ENCODE peak calls at places on chromosomes 6 and 20, in ten cellular contexts. One of them, this sample, is unnamed.

GRCh38 chr6:53048431-53049195 is 16.6 kb upstream of the FBXO9 start:
- DNase-seq in DMS79 treated with DMSO at 0.1 percent for 48 hours: no peak
- DNase-seq in iris pigment epithelial cell: peak
- DNase-seq in activated CD8-positive, alpha-beta memory T cell treated with anti-CD3 and anti-CD28 coated beads for 4 hours: no peak
- DNase-seq in stimulated activated naive CD8-positive, alpha-beta T cell treated with anti-CD3 and anti-CD28 coated beads, Interleukin-15, Interleukin-2, amounts not matched to agents 100 U/mL and 50 U/mL, for 24 hours: no peak
- DNase-seq in LoVo: no peak
- DNase-seq in breast epithelium: no peak
- DNase-seq in GM23248: peak
- DNase-seq in activated CD4-positive, CD25-positive, alpha-beta regulatory T cell: no peak
- DNase-seq in esophagus squamous epithelium: no peak
- DNase-seq in this sample: no peak

GRCh38 chr6:111768431-111768770 is 104.9 kb downstream of the FYN start:
- DNase-seq in GM23248: no peak
- DNase-seq in activated CD8-positive, alpha-beta memory T cell treated with anti-CD3 and anti-CD28 coated beads for 4 hours: no peak
- DNase-seq in iris pigment epithelial cell: no peak
- DNase-seq in stimulated activated naive CD8-positive, alpha-beta T cell treated with anti-CD3 and anti-CD28 coated beads, Interleukin-15, Interleukin-2, amounts not matched to agents 100 U/mL and 50 U/mL, for 24 hours: no peak
- DNase-seq in LoVo: no peak
- DNase-seq in esophagus squamous epithelium: no peak
- DNase-seq in breast epithelium: no peak
- DNase-seq in activated CD4-positive, CD25-positive, alpha-beta regulatory T cell: no peak
- DNase-seq in DMS79 treated with DMSO at 0.1 percent for 48 hours: no peak
- DNase-seq in this sample: no peak

GRCh38 chr6:163808231-163808630 is 393.7 kb downstream of the QKI start:
- DNase-seq in LoVo: no peak
- DNase-seq in iris pigment epithelial cell: no peak
- DNase-seq in stimulated activated naive CD8-positive, alpha-beta T cell treated with anti-CD3 and anti-CD28 coated beads, Interleukin-15, Interleukin-2, amounts not matched to agents 100 U/mL and 50 U/mL, for 24 hours: no peak
- DNase-seq in GM23248: no peak
- DNase-seq in DMS79 treated with DMSO at 0.1 percent for 48 hours: no peak
- DNase-seq in breast epithelium: no peak
- DNase-seq in activated CD4-positive, CD25-positive, alpha-beta regulatory T cell: no peak
- DNase-seq in esophagus squamous epithelium: no peak
- DNase-seq in activated CD8-positive, alpha-beta memory T cell treated with anti-CD3 and anti-CD28 coated beads for 4 hours: no peak
- DNase-seq in this sample: no peak

GRCh38 chr6:72817208-72817607 is 195.3 kb downstream of the KCNQ5 start:
- DNase-seq in stimulated activated naive CD8-positive, alpha-beta T cell treated with anti-CD3 and anti-CD28 coated beads, Interleukin-15, Interleukin-2, amounts not matched to agents 100 U/mL and 50 U/mL, for 24 hours: no peak
- DNase-seq in LoVo: no peak
- DNase-seq in iris pigment epithelial cell: no peak
- DNase-seq in breast epithelium: no peak
- DNase-seq in activated CD8-positive, alpha-beta memory T cell treated with anti-CD3 and anti-CD28 coated beads for 4 hours: no peak
- DNase-seq in esophagus squamous epithelium: no peak
- DNase-seq in GM23248: no peak
- DNase-seq in activated CD4-positive, CD25-positive, alpha-beta regulatory T cell: no peak
- DNase-seq in DMS79 treated with DMSO at 0.1 percent for 48 hours: no peak
- DNase-seq in this sample: no peak

GRCh38 chr20:20452254-20452676 is 84.4 kb downstream of the INSM1 start:
- DNase-seq in GM23248: peak
- DNase-seq in breast epithelium: no peak
- DNase-seq in activated CD4-positive, CD25-positive, alpha-beta regulatory T cell: peak
- DNase-seq in stimulated activated naive CD8-positive, alpha-beta T cell treated with anti-CD3 and anti-CD28 coated beads, Interleukin-15, Interleukin-2, amounts not matched to agents 100 U/mL and 50 U/mL, for 24 hours: peak
- DNase-seq in LoVo: no peak
- DNase-seq in iris pigment epithelial cell: peak
- DNase-seq in activated CD8-positive, alpha-beta memory T cell treated with anti-CD3 and anti-CD28 coated beads for 4 hours: peak
- DNase-seq in DMS79 treated with DMSO at 0.1 percent for 48 hours: no peak
- DNase-seq in esophagus squamous epithelium: peak
- DNase-seq in this sample: peak

GRCh38 chr6:155341130-155341828 is 27.0 kb upstream of the TFB1M start:
- DNase-seq in stimulated activated naive CD8-positive, alpha-beta T cell treated with anti-CD3 and anti-CD28 coated beads, Interleukin-15, Interleukin-2, amounts not matched to agents 100 U/mL and 50 U/mL, for 24 hours: no peak
- DNase-seq in esophagus squamous epithelium: no peak
- DNase-seq in activated CD8-positive, alpha-beta memory T cell treated with anti-CD3 and anti-CD28 coated beads for 4 hours: no peak
- DNase-seq in activated CD4-positive, CD25-positive, alpha-beta regulatory T cell: no peak
- DNase-seq in LoVo: no peak
- DNase-seq in breast epithelium: no peak
- DNase-seq in GM23248: peak
- DNase-seq in DMS79 treated with DMSO at 0.1 percent for 48 hours: no peak
- DNase-seq in iris pigment epithelial cell: peak
- DNase-seq in this sample: no peak

GRCh38 chr6:16108419-16108818 is 20.5 kb upstream of the MYLIP start:
- DNase-seq in activated CD4-positive, CD25-positive, alpha-beta regulatory T cell: no peak
- DNase-seq in breast epithelium: no peak
- DNase-seq in esophagus squamous epithelium: no peak
- DNase-seq in LoVo: no peak
- DNase-seq in DMS79 treated with DMSO at 0.1 percent for 48 hours: no peak
- DNase-seq in iris pigment epithelial cell: no peak
- DNase-seq in stimulated activated naive CD8-positive, alpha-beta T cell treated with anti-CD3 and anti-CD28 coated beads, Interleukin-15, Interleukin-2, amounts not matched to agents 100 U/mL and 50 U/mL, for 24 hours: no peak
- DNase-seq in GM23248: no peak
- DNase-seq in activated CD8-positive, alpha-beta memory T cell treated with anti-CD3 and anti-CD28 coated beads for 4 hours: no peak
- DNase-seq in this sample: no peak

GRCh38 chr6:136520520-136520919 is 29.7 kb downstream of the MAP7 start:
- DNase-seq in activated CD4-positive, CD25-positive, alpha-beta regulatory T cell: no peak
- DNase-seq in iris pigment epithelial cell: no peak
- DNase-seq in stimulated activated naive CD8-positive, alpha-beta T cell treated with anti-CD3 and anti-CD28 coated beads, Interleukin-15, Interleukin-2, amounts not matched to agents 100 U/mL and 50 U/mL, for 24 hours: no peak
- DNase-seq in breast epithelium: no peak
- DNase-seq in LoVo: no peak
- DNase-seq in activated CD8-positive, alpha-beta memory T cell treated with anti-CD3 and anti-CD28 coated beads for 4 hours: no peak
- DNase-seq in GM23248: no peak
- DNase-seq in DMS79 treated with DMSO at 0.1 percent for 48 hours: no peak
- DNase-seq in esophagus squamous epithelium: no peak
- DNase-seq in this sample: no peak

GRCh38 chr6:90005048-90005827 is 111.0 kb downstream of the GJA10 start:
- DNase-seq in GM23248: no peak
- DNase-seq in iris pigment epithelial cell: no peak
- DNase-seq in esophagus squamous epithelium: no peak
- DNase-seq in DMS79 treated with DMSO at 0.1 percent for 48 hours: no peak
- DNase-seq in breast epithelium: no peak
- DNase-seq in activated CD4-positive, CD25-positive, alpha-beta regulatory T cell: no peak
- DNase-seq in stimulated activated naive CD8-positive, alpha-beta T cell treated with anti-CD3 and anti-CD28 coated beads, Interleukin-15, Interleukin-2, amounts not matched to agents 100 U/mL and 50 U/mL, for 24 hours: no peak
- DNase-seq in activated CD8-positive, alpha-beta memory T cell treated with anti-CD3 and anti-CD28 coated beads for 4 hours: no peak
- DNase-seq in LoVo: no peak
- DNase-seq in this sample: no peak

GRCh38 chr6:81950877-81951276 is 198.4 kb upstream of the TENT5A start:
- DNase-seq in stimulated activated naive CD8-positive, alpha-beta T cell treated with anti-CD3 and anti-CD28 coated beads, Interleukin-15, Interleukin-2, amounts not matched to agents 100 U/mL and 50 U/mL, for 24 hours: no peak
- DNase-seq in GM23248: peak
- DNase-seq in breast epithelium: no peak
- DNase-seq in iris pigment epithelial cell: peak
- DNase-seq in esophagus squamous epithelium: no peak
- DNase-seq in LoVo: no peak
- DNase-seq in DMS79 treated with DMSO at 0.1 percent for 48 hours: no peak
- DNase-seq in activated CD4-positive, CD25-positive, alpha-beta regulatory T cell: no peak
- DNase-seq in activated CD8-positive, alpha-beta memory T cell treated with anti-CD3 and anti-CD28 coated beads for 4 hours: no peak
- DNase-seq in this sample: no peak

GRCh38 chr6:1787894-1788293 is 178.2 kb downstream of the FOXC1 start:
- DNase-seq in LoVo: no peak
- DNase-seq in activated CD4-positive, CD25-positive, alpha-beta regulatory T cell: no peak
- DNase-seq in stimulated activated naive CD8-positive, alpha-beta T cell treated with anti-CD3 and anti-CD28 coated beads, Interleukin-15, Interleukin-2, amounts not matched to agents 100 U/mL and 50 U/mL, for 24 hours: no peak
- DNase-seq in iris pigment epithelial cell: peak
- DNase-seq in breast epithelium: no peak
- DNase-seq in activated CD8-positive, alpha-beta memory T cell treated with anti-CD3 and anti-CD28 coated beads for 4 hours: no peak
- DNase-seq in GM23248: peak
- DNase-seq in esophagus squamous epithelium: no peak
- DNase-seq in DMS79 treated with DMSO at 0.1 percent for 48 hours: no peak
- DNase-seq in this sample: peak

GRCh38 chr20:8709627-8710026 is 359.3 kb upstream of the PLCB4 start:
- DNase-seq in activated CD4-positive, CD25-positive, alpha-beta regulatory T cell: no peak
- DNase-seq in stimulated activated naive CD8-positive, alpha-beta T cell treated with anti-CD3 and anti-CD28 coated beads, Interleukin-15, Interleukin-2, amounts not matched to agents 100 U/mL and 50 U/mL, for 24 hours: no peak
- DNase-seq in GM23248: peak
- DNase-seq in iris pigment epithelial cell: peak
- DNase-seq in LoVo: no peak
- DNase-seq in esophagus squamous epithelium: no peak
- DNase-seq in DMS79 treated with DMSO at 0.1 percent for 48 hours: no peak
- DNase-seq in activated CD8-positive, alpha-beta memory T cell treated with anti-CD3 and anti-CD28 coated beads for 4 hours: no peak
- DNase-seq in breast epithelium: no peak
- DNase-seq in this sample: no peak

GRCh38 chr20:9518776-9519175 is 4.4 kb downstream of the LAMP5 start:
- DNase-seq in stimulated activated naive CD8-positive, alpha-beta T cell treated with anti-CD3 and anti-CD28 coated beads, Interleukin-15, Interleukin-2, amounts not matched to agents 100 U/mL and 50 U/mL, for 24 hours: no peak
- DNase-seq in iris pigment epithelial cell: no peak
- DNase-seq in GM23248: no peak
- DNase-seq in breast epithelium: no peak
- DNase-seq in DMS79 treated with DMSO at 0.1 percent for 48 hours: no peak
- DNase-seq in activated CD8-positive, alpha-beta memory T cell treated with anti-CD3 and anti-CD28 coated beads for 4 hours: no peak
- DNase-seq in activated CD4-positive, CD25-positive, alpha-beta regulatory T cell: no peak
- DNase-seq in esophagus squamous epithelium: no peak
- DNase-seq in LoVo: no peak
- DNase-seq in this sample: no peak

GRCh38 chr20:4369798-4370124 is 351.9 kb upstream of the PRND start:
- DNase-seq in breast epithelium: no peak
- DNase-seq in activated CD8-positive, alpha-beta memory T cell treated with anti-CD3 and anti-CD28 coated beads for 4 hours: no peak
- DNase-seq in GM23248: no peak
- DNase-seq in activated CD4-positive, CD25-positive, alpha-beta regulatory T cell: no peak
- DNase-seq in esophagus squamous epithelium: no peak
- DNase-seq in stimulated activated naive CD8-positive, alpha-beta T cell treated with anti-CD3 and anti-CD28 coated beads, Interleukin-15, Interleukin-2, amounts not matched to agents 100 U/mL and 50 U/mL, for 24 hours: peak
- DNase-seq in DMS79 treated with DMSO at 0.1 percent for 48 hours: no peak
- DNase-seq in iris pigment epithelial cell: peak
- DNase-seq in LoVo: no peak
- DNase-seq in this sample: no peak

GRCh38 chr20:45297786-45298497 is 8.7 kb upstream of the RBPJL start:
- DNase-seq in activated CD4-positive, CD25-positive, alpha-beta regulatory T cell: no peak
- DNase-seq in esophagus squamous epithelium: no peak
- DNase-seq in stimulated activated naive CD8-positive, alpha-beta T cell treated with anti-CD3 and anti-CD28 coated beads, Interleukin-15, Interleukin-2, amounts not matched to agents 100 U/mL and 50 U/mL, for 24 hours: no peak
- DNase-seq in iris pigment epithelial cell: no peak
- DNase-seq in activated CD8-positive, alpha-beta memory T cell treated with anti-CD3 and anti-CD28 coated beads for 4 hours: no peak
- DNase-seq in LoVo: no peak
- DNase-seq in GM23248: no peak
- DNase-seq in breast epithelium: no peak
- DNase-seq in DMS79 treated with DMSO at 0.1 percent for 48 hours: no peak
- DNase-seq in this sample: no peak

GRCh38 chr6:62623851-62624532 is 338.0 kb upstream of the KHDRBS2 start:
- DNase-seq in LoVo: peak
- DNase-seq in GM23248: no peak
- DNase-seq in activated CD4-positive, CD25-positive, alpha-beta regulatory T cell: no peak
- DNase-seq in iris pigment epithelial cell: no peak
- DNase-seq in esophagus squamous epithelium: no peak
- DNase-seq in activated CD8-positive, alpha-beta memory T cell treated with anti-CD3 and anti-CD28 coated beads for 4 hours: no peak
- DNase-seq in stimulated activated naive CD8-positive, alpha-beta T cell treated with anti-CD3 and anti-CD28 coated beads, Interleukin-15, Interleukin-2, amounts not matched to agents 100 U/mL and 50 U/mL, for 24 hours: no peak
- DNase-seq in DMS79 treated with DMSO at 0.1 percent for 48 hours: no peak
- DNase-seq in breast epithelium: no peak
- DNase-seq in this sample: no peak

GRCh38 chr6:47206626-47207025 is 103.1 kb downstream of the TNFRSF21 start:
- DNase-seq in activated CD4-positive, CD25-positive, alpha-beta regulatory T cell: no peak
- DNase-seq in GM23248: no peak
- DNase-seq in DMS79 treated with DMSO at 0.1 percent for 48 hours: no peak
- DNase-seq in LoVo: no peak
- DNase-seq in activated CD8-positive, alpha-beta memory T cell treated with anti-CD3 and anti-CD28 coated beads for 4 hours: no peak
- DNase-seq in stimulated activated naive CD8-positive, alpha-beta T cell treated with anti-CD3 and anti-CD28 coated beads, Interleukin-15, Interleukin-2, amounts not matched to agents 100 U/mL and 50 U/mL, for 24 hours: no peak
- DNase-seq in iris pigment epithelial cell: peak
- DNase-seq in esophagus squamous epithelium: no peak
- DNase-seq in breast epithelium: no peak
- DNase-seq in this sample: peak

GRCh38 chr6:129707882-129708495 is 2.0 kb downstream of the ARHGAP18 start:
- DNase-seq in esophagus squamous epithelium: no peak
- DNase-seq in breast epithelium: no peak
- DNase-seq in GM23248: no peak
- DNase-seq in LoVo: no peak
- DNase-seq in iris pigment epithelial cell: no peak
- DNase-seq in stimulated activated naive CD8-positive, alpha-beta T cell treated with anti-CD3 and anti-CD28 coated beads, Interleukin-15, Interleukin-2, amounts not matched to agents 100 U/mL and 50 U/mL, for 24 hours: no peak
- DNase-seq in activated CD8-positive, alpha-beta memory T cell treated with anti-CD3 and anti-CD28 coated beads for 4 hours: no peak
- DNase-seq in DMS79 treated with DMSO at 0.1 percent for 48 hours: no peak
- DNase-seq in activated CD4-positive, CD25-positive, alpha-beta regulatory T cell: no peak
- DNase-seq in this sample: no peak

GRCh38 chr6:78390066-78390465 is 477.3 kb upstream of the IRAK1BP1 start:
- DNase-seq in DMS79 treated with DMSO at 0.1 percent for 48 hours: no peak
- DNase-seq in activated CD8-positive, alpha-beta memory T cell treated with anti-CD3 and anti-CD28 coated beads for 4 hours: no peak
- DNase-seq in stimulated activated naive CD8-positive, alpha-beta T cell treated with anti-CD3 and anti-CD28 coated beads, Interleukin-15, Interleukin-2, amounts not matched to agents 100 U/mL and 50 U/mL, for 24 hours: no peak
- DNase-seq in activated CD4-positive, CD25-positive, alpha-beta regulatory T cell: no peak
- DNase-seq in LoVo: no peak
- DNase-seq in esophagus squamous epithelium: no peak
- DNase-seq in GM23248: no peak
- DNase-seq in breast epithelium: no peak
- DNase-seq in iris pigment epithelial cell: no peak
- DNase-seq in this sample: no peak

GRCh38 chr6:100796049-100796823 is 84.9 kb downstream of the ASCC3 start:
- DNase-seq in esophagus squamous epithelium: no peak
- DNase-seq in GM23248: no peak
- DNase-seq in activated CD4-positive, CD25-positive, alpha-beta regulatory T cell: no peak
- DNase-seq in iris pigment epithelial cell: no peak
- DNase-seq in stimulated activated naive CD8-positive, alpha-beta T cell treated with anti-CD3 and anti-CD28 coated beads, Interleukin-15, Interleukin-2, amounts not matched to agents 100 U/mL and 50 U/mL, for 24 hours: no peak
- DNase-seq in DMS79 treated with DMSO at 0.1 percent for 48 hours: no peak
- DNase-seq in LoVo: no peak
- DNase-seq in activated CD8-positive, alpha-beta memory T cell treated with anti-CD3 and anti-CD28 coated beads for 4 hours: no peak
- DNase-seq in breast epithelium: no peak
- DNase-seq in this sample: no peak